ENCODE peak calls at places on chromosomes 13 and 19, in four cellular contexts. D is uterus, B is heart left ventricle, X is HCT116. E is an unnamed sample.

GRCh38 chr19:39558623-39559117 is 18.7 kb upstream of the EID2 start:
- DNase-seq in D (no peak), B (no peak), X (no peak), E (no peak)

GRCh38 chr19:54297759-54298305 is 15.1 kb downstream of the LILRA5 start:
- DNase-seq in D (no peak), B (no peak), X (peak; percentile 3), E (no peak)

GRCh38 chr13:99362362-99362761 is 55.2 kb upstream of the GPR183 start:
- DNase-seq in D (no peak), B (no peak), X (no peak), E (no peak)

GRCh38 chr19:47274071-47274890 is at the start of gene INAFM1:
- DNase-seq in D (peak; percentile 98), B (peak; percentile 100), X (peak; percentile 89), E (peak; percentile 88)

GRCh38 chr13:112102243-112102642 is 35.3 kb downstream of the SOX1 start:
- DNase-seq in D (no peak), B (no peak), X (peak; percentile 7), E (peak; percentile 42)

GRCh38 chr13:34721631-34722144 is 220.4 kb upstream of the NBEA start:
- DNase-seq in D (no peak), B (no peak), X (no peak), E (no peak)

GRCh38 chr19:10936661-10937084 is 8.1 kb downstream of the TIMM29 start:
- DNase-seq in D (no peak), B (no peak), X (peak; percentile 74), E (peak; percentile 66)

GRCh38 chr13:26628706-26629105 is 71.2 kb downstream of the WASF3 start:
- DNase-seq in D (no peak), B (no peak), X (no peak), E (no peak)

GRCh38 chr13:30376426-30377311 is 45.6 kb upstream of the UBE2L5 start:
- DNase-seq in D (no peak), B (no peak), X (no peak), E (no peak)

GRCh38 chr19:56350416-56351045 is 35.9 kb upstream of the ZSCAN5A start:
- DNase-seq in D (peak; percentile 24), B (no peak), X (peak; percentile 24), E (peak; percentile 24)

GRCh38 chr13:112970552-112971287 is 1.7 kb downstream of the MCF2L start:
- DNase-seq in D (no peak), B (peak; percentile 20), X (no peak), E (no peak)

GRCh38 chr13:40141859-40142555 is 486.5 kb downstream of the COG6 start:
- DNase-seq in D (no peak), B (no peak), X (no peak), E (no peak)

GRCh38 chr19:42099336-42099925 is 23.5 kb downstream of the ZNF574 start:
- DNase-seq in D (no peak), B (no peak), X (no peak), E (no peak)

GRCh38 chr19:28393574-28394336 is 819.2 kb downstream of the UQCRFS1 start:
- DNase-seq in D (no peak), B (no peak), X (no peak), E (no peak)

GRCh38 chr19:13100031-13100588 is 2.5 kb downstream of the LYL1 start:
- DNase-seq in D (no peak), B (no peak), X (no peak), E (no peak)

GRCh38 chr19:9914001-9914314 is 22.4 kb downstream of the OLFM2 start:
- DNase-seq in D (no peak), B (no peak), X (no peak), E (peak; percentile 32)

GRCh38 chr13:49439609-49440008 is 4.3 kb downstream of the CAB39L start:
- DNase-seq in D (no peak), B (no peak), X (no peak), E (no peak)

GRCh38 chr19:9917322-9917721 is 19.0 kb downstream of the OLFM2 start:
- DNase-seq in D (no peak), B (no peak), X (peak; percentile 42), E (peak; percentile 70)

GRCh38 chr13:64778002-64778401 is 2452.1 kb downstream of the PCDH9 start:
- DNase-seq in D (no peak), B (no peak), X (no peak), E (no peak)

GRCh38 chr13:64505511-64505910 is 2724.6 kb downstream of the PCDH9 start:
- DNase-seq in D (no peak), B (no peak), X (no peak), E (peak; percentile 4)

GRCh38 chr19:28519950-28520861 is 692.7 kb downstream of the UQCRFS1 start:
- DNase-seq in D (peak; percentile 18), B (no peak), X (no peak), E (no peak)

GRCh38 chr19:51258761-51259160 is 7.9 kb downstream of the SIGLECL1 start:
- DNase-seq in D (no peak), B (no peak), X (no peak), E (no peak)

GRCh38 chr19:45191324-45191845 is 12.8 kb downstream of the BLOC1S3 start:
- DNase-seq in D (no peak), B (no peak), X (no peak), E (peak; percentile 46)

GRCh38 chr13:111228262-111229144 is 91.9 kb upstream of the TEX29 start:
- DNase-seq in D (no peak), B (no peak), X (no peak), E (no peak)

GRCh38 chr19:33306191-33306590 is 3.9 kb upstream of the CEBPA start:
- DNase-seq in D (no peak), B (peak; percentile 7), X (no peak), E (no peak)

GRCh38 chr19:55146648-55147218 is 2.3 kb downstream of the TNNT1 start:
- DNase-seq in D (no peak), B (peak; percentile 60), X (peak; percentile 61), E (peak; percentile 67)

GRCh38 chr13:45434556-45435371 is 16.6 kb upstream of the SLC25A30 start:
- DNase-seq in D (no peak), B (no peak), X (no peak), E (no peak)

GRCh38 chr19:56689198-56689597 is 17.6 kb upstream of the ZNF835 start:
- DNase-seq in D (no peak), B (no peak), X (no peak), E (no peak)

GRCh38 chr13:31172001-31172400 is 10.3 kb upstream of the HSPH1 start:
- DNase-seq in D (no peak), B (no peak), X (no peak), E (peak; percentile 55)

GRCh38 chr13:112761701-112762689 is 72.2 kb downstream of the ATP11A start:
- DNase-seq in D (no peak), B (no peak), X (no peak), E (no peak)

GRCh38 chr13:94996445-94996844 is 284.1 kb upstream of the SOX21 start:
- DNase-seq in D (no peak), B (no peak), X (no peak), E (no peak)

DNA sequence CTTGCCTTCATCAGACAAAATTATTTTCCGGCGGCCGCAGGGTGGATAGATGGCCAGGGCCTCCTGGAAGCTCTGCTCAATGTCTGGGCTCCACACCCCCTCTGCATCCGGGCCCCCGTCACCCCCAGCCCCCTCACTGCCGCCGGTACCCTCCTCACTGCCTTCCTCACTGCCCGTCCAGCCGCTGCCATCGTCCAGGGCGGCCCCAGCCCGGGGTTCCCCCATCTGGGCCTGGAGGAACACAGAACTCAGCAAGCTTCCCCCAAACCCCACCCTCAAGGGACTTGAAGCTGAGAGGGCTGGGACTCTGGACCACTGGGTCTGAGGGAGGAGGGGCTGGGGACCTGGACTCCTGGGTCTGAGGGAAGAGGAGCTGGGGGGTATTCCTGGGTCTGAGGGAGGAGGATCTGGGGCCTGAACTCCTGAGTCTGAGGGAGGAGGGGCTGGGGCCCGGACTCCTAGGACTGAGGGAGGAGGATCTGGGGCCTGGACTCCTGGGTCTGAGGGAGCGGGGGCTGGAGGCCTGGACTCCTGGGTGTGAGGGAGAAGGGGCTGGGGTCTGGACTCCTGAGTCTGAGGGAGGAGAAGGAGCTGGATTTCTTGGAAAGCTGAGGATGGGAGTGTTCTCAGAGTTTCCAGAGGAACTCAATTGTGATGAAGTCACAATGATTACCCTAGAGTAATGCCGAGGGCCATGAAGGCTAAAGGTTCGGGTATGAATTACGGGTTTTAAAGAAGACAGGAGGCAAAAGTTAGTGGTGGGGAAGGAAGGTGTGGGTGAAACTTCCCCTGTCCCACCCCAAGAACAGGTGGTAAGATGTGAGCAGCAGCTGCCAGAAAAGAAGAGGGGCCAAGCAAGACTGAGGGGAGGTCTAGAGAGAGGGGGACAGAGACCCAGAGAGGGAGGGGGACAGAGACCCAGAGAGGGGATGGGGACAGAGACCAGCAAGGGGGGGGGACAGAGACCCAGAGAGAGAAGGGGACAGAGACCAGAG is 2.1 kb downstream of the TEAD2 start:
- DNase-seq in D (no peak), B (no peak), X (no peak), E (no peak)
- TF ChIP-seq CTCF in D (no peak), B (no peak), X (no peak), E (no peak)

GRCh38 chr19:14119644-14120496 is 2.3 kb upstream of the PRKACA start:
- DNase-seq in D (no peak), B (no peak), X (no peak), E (no peak)
- H3K27ac ChIP-seq in D (peak overlapping the region; percentile 93), B (peak overlapping the region; percentile 97), X (peak overlapping the region; percentile 6), E (peak overlapping the region; percentile 98)

GRCh38 chr13:78409172-78409571 is 194.2 kb downstream of the POU4F1 start:
- DNase-seq in D (no peak), B (no peak), X (no peak), E (no peak)
- TF ChIP-seq CTCF in D (no peak), B (no peak), X (no peak), E (no peak)

DNA sequence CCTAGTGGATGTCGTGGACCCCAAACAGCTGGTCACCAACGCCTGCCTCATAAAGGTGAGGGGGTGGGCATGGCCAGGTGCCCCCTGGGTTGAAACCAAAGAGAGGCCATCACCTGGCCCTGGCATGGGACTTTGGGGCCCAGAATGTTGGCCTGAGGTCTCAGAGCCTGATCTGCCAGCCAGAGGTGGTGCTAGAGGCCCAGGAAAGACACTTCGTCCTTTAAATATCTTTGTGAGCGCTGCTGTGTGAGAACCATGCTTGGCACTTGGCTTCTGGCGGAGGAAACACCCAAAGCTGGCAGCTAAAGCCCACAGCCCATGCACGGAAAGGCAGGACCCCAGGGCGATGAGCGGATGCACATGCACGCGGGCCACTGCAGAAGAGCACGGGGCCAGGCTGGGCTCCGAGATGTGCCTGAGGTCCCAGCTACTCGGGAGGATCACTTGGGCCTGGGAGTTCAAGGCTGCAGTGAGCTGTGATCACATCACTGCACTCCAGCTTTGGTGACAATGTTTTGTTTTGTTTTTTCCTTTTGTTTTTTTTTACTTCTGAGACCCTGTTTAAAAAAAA is 4.3 kb upstream of the ADM5 start:
- DNase-seq in D (no peak), B (no peak), X (no peak), E (no peak)
- H3K27ac ChIP-seq in D (no peak overlapping the region), B (peak overlapping the region; percentile 32), X (no peak overlapping the region), E (peak overlapping the region; percentile 27)

DNA sequence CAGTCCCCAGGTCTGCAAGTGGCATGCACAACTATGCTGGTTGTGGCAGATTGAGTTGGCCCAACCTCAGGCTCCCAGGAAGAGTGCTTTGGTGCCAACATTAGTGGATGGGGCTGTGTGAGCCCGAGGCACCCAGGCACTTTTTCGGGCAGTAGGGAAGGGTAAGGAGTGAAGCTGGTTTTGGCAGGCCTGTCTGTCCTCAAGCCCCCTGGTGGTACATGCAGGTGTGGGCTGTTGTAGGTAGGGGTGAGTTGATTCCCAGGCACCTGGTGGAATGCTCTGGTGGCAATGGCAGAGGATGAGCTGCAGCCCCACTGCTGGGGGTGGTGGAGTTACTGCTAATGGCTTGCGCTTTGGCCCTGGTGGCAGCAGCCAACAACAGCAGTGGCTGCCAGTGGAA is 723.7 kb upstream of the SLITRK1 start:
- DNase-seq in D (no peak), B (no peak), X (no peak), E (no peak)
- TF ChIP-seq CTCF in D (no peak), B (no peak), X (peak; percentile 18), E (no peak)

GRCh38 chr19:19501798-19502197 is 13.6 kb downstream of the TSSK6 start:
- DNase-seq in D (no peak), B (no peak), X (no peak), E (no peak)
- H3K27ac ChIP-seq in D (no peak overlapping the region), B (no peak overlapping the region), X (no peak overlapping the region), E (no peak overlapping the region)

GRCh38 chr13:66313408-66313807 is 916.7 kb downstream of the PCDH9 start:
- DNase-seq in D (no peak), B (no peak), X (no peak), E (no peak)
- TF ChIP-seq CTCF in D (no peak), B (no peak), X (no peak), E (no peak)

E was measured in RWPE1.